ENCODE peak calls at places on chromosomes 13 and 19, in seven cellular contexts. Y is tibial nerve, D is heart left ventricle, L is stomach, X is PC-3, S is heart right ventricle, F is fibroblast of lung. G is an unnamed sample. For H3K27me3, the result is how much of the 10 kb centered on the place peaks cover.

GRCh38 chr19:57342582-57342981 is 8.5 kb upstream of the ZNF304 start:
- DNase-seq in Y (no peak), D (no peak), L (no peak), X (no peak), S (no peak), F (no peak), G (no peak)

GRCh38 chr19:2016041-2016807 is 710 bp upstream of the BTBD2 start:
- DNase-seq in Y (peak), D (peak), L (peak), X (peak), S (peak), F (peak), G (peak)

GRCh38 chr13:38957794-38958592 is 32.6 kb downstream of the STOML3 start:
- DNase-seq in Y (no peak), D (no peak), L (no peak), X (no peak), S (no peak), F (no peak), G (no peak)

GRCh38 chr19:5447700-5448311 is 7.4 kb upstream of the ZNRF4 start:
- DNase-seq in Y (no peak), D (no peak), L (no peak), X (no peak), S (no peak), F (peak), G (no peak)

GRCh38 chr13:96984061-96984508 is 10.2 kb downstream of the OXGR1 start:
- DNase-seq in Y (no peak), D (peak), L (peak), X (peak), S (no peak), F (no peak), G (no peak)

GRCh38 chr19:2136796-2137195 is 14.6 kb downstream of the AP3D1 start:
- DNase-seq in Y (no peak), D (no peak), L (no peak), X (no peak), S (no peak), F (no peak), G (no peak)

GRCh38 chr13:48437381-48437780 is 24.5 kb upstream of the LPAR6 start:
- DNase-seq in Y (peak), D (peak), L (peak), X (no peak), S (peak), F (peak), G (no peak)

GRCh38 chr13:18714889-18715288 is 466.7 kb downstream of the TUBA3C start:
- DNase-seq in Y (no peak), D (no peak), L (no peak), X (no peak), S (no peak), F (no peak), G (no peak)

GRCh38 chr13:48210178-48210577 is 22.8 kb upstream of the ITM2B start:
- DNase-seq in Y (no peak), D (no peak), L (no peak), X (peak), S (no peak), F (peak), G (peak)

GRCh38 chr19:13159713-13160112 is 9.5 kb downstream of the IER2 start:
- DNase-seq in Y (no peak), D (no peak), L (no peak), X (no peak), S (no peak), F (no peak), G (no peak)

DNA sequence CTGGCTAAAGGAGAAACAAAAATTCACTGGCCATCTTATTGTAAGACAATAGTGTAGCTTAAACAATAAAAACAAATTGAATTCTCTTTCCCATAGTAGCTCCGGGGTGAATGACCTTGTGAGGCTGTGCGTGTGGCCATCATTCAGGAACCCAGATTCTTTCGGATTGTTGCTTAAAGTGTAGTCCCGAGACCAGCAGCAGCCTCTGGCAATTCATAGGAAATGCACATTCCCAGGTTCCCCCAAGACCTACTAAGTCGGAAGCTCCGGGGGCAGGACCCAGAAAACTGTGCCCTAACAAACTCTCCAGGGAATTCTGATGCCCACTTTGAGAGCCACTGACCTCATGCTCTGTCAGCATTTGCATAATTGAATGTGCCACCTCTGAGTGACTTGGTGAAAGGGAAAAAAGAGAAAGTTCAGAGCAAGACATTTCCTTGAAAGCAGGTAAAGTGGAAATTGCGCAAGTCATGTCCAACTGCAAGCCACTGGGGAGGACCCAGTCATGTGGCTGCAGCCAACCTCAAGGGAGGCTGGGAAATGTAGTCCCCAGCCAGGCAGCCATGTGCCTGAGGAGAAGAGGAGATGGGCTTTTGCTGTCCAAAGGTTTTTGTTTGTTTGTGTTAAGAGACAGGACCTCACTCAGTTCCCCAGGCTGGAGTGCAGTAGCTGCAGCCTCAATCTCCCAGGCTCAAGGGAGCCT is 50.7 kb upstream of the PNMA8B start:
- DNase-seq in Y (no peak), D (no peak), L (peak), X (peak), S (peak), F (peak), G (no peak)
- H3K4me3 ChIP-seq in Y (no peak), D (no peak), L (no peak), X (no peak), S (peak), F (no peak), G (no peak)

GRCh38 chr13:113841355-113841653 is 22.6 kb downstream of the GAS6 start:
- DNase-seq in Y (no peak), D (no peak), L (no peak), X (no peak), S (no peak), F (no peak), G (no peak)
- H3K27me3 ChIP-seq in Y (under half), D (under half), L (under half), X (under half), S (under half), F (under half), G (under half)

GRCh38 chr13:73900591-73900990 is 233.6 kb downstream of the KLF12 start:
- DNase-seq in Y (no peak), D (no peak), L (no peak), X (no peak), S (no peak), F (peak), G (no peak)

GRCh38 chr13:73903561-73903960 is 230.6 kb downstream of the KLF12 start:
- DNase-seq in Y (no peak), D (no peak), L (no peak), X (no peak), S (no peak), F (no peak), G (no peak)

GRCh38 chr13:73902296-73902695 is 231.9 kb downstream of the KLF12 start:
- DNase-seq in Y (no peak), D (no peak), L (no peak), X (no peak), S (no peak), F (no peak), G (no peak)

GRCh38 chr13:73902847-73903246 is 231.4 kb downstream of the KLF12 start:
- DNase-seq in Y (no peak), D (no peak), L (no peak), X (no peak), S (no peak), F (no peak), G (no peak)

GRCh38 chr13:73901324-73902068 is 232.7 kb downstream of the KLF12 start:
- DNase-seq in Y (no peak), D (no peak), L (no peak), X (no peak), S (no peak), F (no peak), G (no peak)
- TF ChIP-seq CTCF in Y (no peak), D (no peak), L (no peak), X (no peak), S (no peak), F (no peak), G (no peak)

DNA sequence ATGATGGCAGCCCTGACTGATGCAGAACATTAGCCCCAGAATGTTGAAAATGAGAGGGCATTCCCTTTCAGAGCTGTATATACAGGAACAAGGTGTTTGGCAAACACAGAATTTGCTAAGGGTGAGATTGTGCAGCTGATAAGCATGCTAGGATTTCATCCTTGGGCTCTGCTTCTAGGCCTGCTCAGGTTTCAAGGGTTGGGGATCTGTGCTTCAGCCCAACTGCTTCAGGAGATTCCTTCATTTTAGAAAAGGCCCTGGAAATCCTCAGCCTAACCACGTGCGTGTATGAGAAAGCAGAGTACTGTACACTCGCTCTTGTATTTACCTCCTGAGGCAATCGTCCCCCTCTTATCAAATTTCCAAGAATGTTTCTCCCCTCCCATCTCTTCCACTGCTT is 291.6 kb upstream of the ARGLU1 start:
- DNase-seq in Y (no peak), D (no peak), L (no peak), X (peak), S (no peak), F (no peak), G (no peak)
- H3K4me3 ChIP-seq in Y (no peak), D (no peak), L (no peak), X (no peak), S (no peak), F (no peak), G (no peak)

GRCh38 chr19:30690935-30691505 is 318.8 kb downstream of the ZNF536 start:
- DNase-seq in Y (no peak), D (no peak), L (no peak), X (no peak), S (no peak), F (no peak), G (no peak)

GRCh38 chr19:30689474-30689873 is 317.3 kb downstream of the ZNF536 start:
- DNase-seq in Y (no peak), D (no peak), L (no peak), X (no peak), S (no peak), F (no peak), G (no peak)

GRCh38 chr19:30686911-30687566 is 314.9 kb downstream of the ZNF536 start:
- DNase-seq in Y (no peak), D (no peak), L (no peak), X (no peak), S (no peak), F (no peak), G (no peak)

GRCh38 chr19:30690525-30690924 is 318.3 kb downstream of the ZNF536 start:
- DNase-seq in Y (no peak), D (no peak), L (no peak), X (no peak), S (no peak), F (no peak), G (no peak)

GRCh38 chr19:30688696-30689095 is 316.5 kb downstream of the ZNF536 start:
- DNase-seq in Y (no peak), D (no peak), L (no peak), X (no peak), S (no peak), F (no peak), G (no peak)
- H3K27me3 ChIP-seq in Y (under half), D (under half), L (half or more), X (under half), S (half or more), F (under half), G (under half)

GRCh38 chr19:54883228-54883627 is 9.2 kb downstream of the FCAR start:
- DNase-seq in Y (no peak), D (no peak), L (no peak), X (no peak), S (no peak), F (no peak), G (no peak)

GRCh38 chr19:54882758-54883157 is 8.7 kb downstream of the FCAR start:
- DNase-seq in Y (no peak), D (no peak), L (no peak), X (peak), S (no peak), F (no peak), G (no peak)

GRCh38 chr19:54881884-54882283 is 7.8 kb downstream of the FCAR start:
- DNase-seq in Y (no peak), D (no peak), L (no peak), X (no peak), S (no peak), F (no peak), G (no peak)
- TF ChIP-seq CTCF in Y (no peak), D (no peak), L (no peak), X (no peak), S (no peak), F (no peak), G (no peak)

DNA sequence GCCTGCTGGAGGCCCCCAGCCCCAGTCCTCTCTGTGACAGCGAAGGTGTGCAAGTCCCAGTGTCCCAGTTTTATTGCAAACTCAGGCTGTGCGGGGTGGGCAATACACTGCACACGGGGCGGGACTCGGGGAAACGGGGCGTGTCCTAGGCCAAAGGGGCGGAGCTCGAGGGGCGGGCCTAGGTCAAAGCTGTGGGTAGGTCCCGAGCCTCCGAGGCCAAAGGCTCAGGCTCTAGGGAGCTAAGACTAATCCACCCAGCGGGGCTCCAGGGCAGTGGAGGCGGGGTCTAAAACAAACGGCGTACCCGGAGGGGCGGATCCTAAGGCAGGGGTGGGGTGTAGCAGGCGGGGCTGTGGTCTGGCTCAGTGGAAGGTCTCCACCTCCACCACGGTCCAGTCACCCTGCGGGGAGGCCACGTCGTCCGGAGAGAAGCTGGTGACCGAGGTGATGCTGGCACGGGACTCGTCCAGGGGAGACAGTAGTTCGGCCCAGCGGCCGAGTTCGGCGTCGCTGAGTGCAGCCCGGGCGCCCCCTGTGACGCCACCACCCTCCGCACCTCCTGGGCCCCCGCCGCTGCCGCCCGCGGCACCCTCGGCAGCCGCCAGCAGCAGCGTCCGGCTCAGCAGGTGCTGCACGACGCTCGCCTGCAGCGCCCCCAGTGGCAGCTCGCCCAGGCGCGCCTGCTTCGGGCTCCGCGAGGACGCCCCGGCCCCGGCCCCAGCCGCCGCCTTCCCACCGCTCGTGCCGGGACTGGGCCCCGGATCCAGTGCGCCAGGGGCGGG is 5.3 kb downstream of the PRR36 start:
- DNase-seq in Y (no peak), D (peak), L (peak), X (peak), S (peak), F (peak), G (peak)
- H3K4me3 ChIP-seq in Y (peak), D (peak), L (peak), X (peak), S (peak), F (peak), G (peak)

GRCh38 chr13:40165533-40165932 is 500.9 kb downstream of the FOXO1 start:
- DNase-seq in Y (no peak), D (no peak), L (no peak), X (no peak), S (no peak), F (no peak), G (no peak)
- H3K27me3 ChIP-seq in Y (under half), D (under half), L (under half), X (under half), S (under half), F (under half), G (under half)